ENCODE peak calls at places on chromosomes 3 and 15, in ten cellular contexts. One of them, this sample, is unnamed.

GRCh38 chr3:193970773-193971206 is 165.2 kb upstream of the HES1 start:
- DNase-seq in glutamatergic neuron: no peak
- DNase-seq in neural progenitor cell: no peak
- DNase-seq in AG04450: no peak
- DNase-seq in adrenal gland: no peak
- DNase-seq in psoas muscle: no peak
- DNase-seq in fibroblast of pulmonary artery: no peak
- DNase-seq in nephron progenitor cell: no peak
- DNase-seq in spleen: no peak
- DNase-seq in lower lobe of right lung: no peak
- DNase-seq in this sample: no peak

GRCh38 chr3:100420885-100421284 is 19.5 kb downstream of the LNP1 start:
- DNase-seq in glutamatergic neuron: no peak
- DNase-seq in neural progenitor cell: no peak
- DNase-seq in AG04450: no peak
- DNase-seq in adrenal gland: no peak
- DNase-seq in psoas muscle: no peak
- DNase-seq in fibroblast of pulmonary artery: no peak
- DNase-seq in nephron progenitor cell: no peak
- DNase-seq in spleen: no peak
- DNase-seq in lower lobe of right lung: no peak
- DNase-seq in this sample: no peak

GRCh38 chr3:42025388-42026138 is 63.7 kb upstream of the ULK4 start:
- DNase-seq in glutamatergic neuron: peak; percentile 79
- DNase-seq in neural progenitor cell: peak; percentile 95
- DNase-seq in AG04450: peak; percentile 93
- DNase-seq in adrenal gland: peak; percentile 94
- DNase-seq in psoas muscle: peak; percentile 84
- DNase-seq in fibroblast of pulmonary artery: peak; percentile 98
- DNase-seq in nephron progenitor cell: peak; percentile 50
- DNase-seq in spleen: peak; percentile 84
- DNase-seq in lower lobe of right lung: peak; percentile 86
- DNase-seq in this sample: peak; percentile 68

GRCh38 chr3:42682301-42683070 is 2.9 kb upstream of the KLHL40 start:
- DNase-seq in glutamatergic neuron: no peak
- DNase-seq in neural progenitor cell: no peak
- DNase-seq in AG04450: no peak
- DNase-seq in adrenal gland: no peak
- DNase-seq in psoas muscle: peak; percentile 19
- DNase-seq in fibroblast of pulmonary artery: no peak
- DNase-seq in nephron progenitor cell: no peak
- DNase-seq in spleen: peak; percentile 28
- DNase-seq in lower lobe of right lung: peak; percentile 19
- DNase-seq in this sample: no peak

GRCh38 chr15:34726407-34727100 is 28.2 kb downstream of the GJD2 start:
- DNase-seq in glutamatergic neuron: no peak
- DNase-seq in neural progenitor cell: no peak
- DNase-seq in AG04450: peak; percentile 6
- DNase-seq in adrenal gland: no peak
- DNase-seq in psoas muscle: no peak
- DNase-seq in fibroblast of pulmonary artery: peak; percentile 6
- DNase-seq in nephron progenitor cell: no peak
- DNase-seq in spleen: no peak
- DNase-seq in lower lobe of right lung: no peak
- DNase-seq in this sample: no peak

GRCh38 chr15:33154366-33155166 is 39.9 kb downstream of the FMN1 start:
- DNase-seq in glutamatergic neuron: no peak
- DNase-seq in neural progenitor cell: no peak
- DNase-seq in AG04450: no peak
- DNase-seq in adrenal gland: peak; percentile 57
- DNase-seq in psoas muscle: peak; percentile 60
- DNase-seq in fibroblast of pulmonary artery: peak; percentile 28
- DNase-seq in nephron progenitor cell: no peak
- DNase-seq in spleen: no peak
- DNase-seq in lower lobe of right lung: peak; percentile 71
- DNase-seq in this sample: no peak

GRCh38 chr15:60370804-60371700 is 26.7 kb downstream of the ANXA2 start:
- DNase-seq in glutamatergic neuron: no peak
- DNase-seq in neural progenitor cell: no peak
- DNase-seq in AG04450: peak; percentile 94
- DNase-seq in adrenal gland: peak; percentile 93
- DNase-seq in psoas muscle: peak; percentile 69
- DNase-seq in fibroblast of pulmonary artery: peak; percentile 99
- DNase-seq in nephron progenitor cell: no peak
- DNase-seq in spleen: no peak
- DNase-seq in lower lobe of right lung: no peak
- DNase-seq in this sample: no peak

GRCh38 chr3:193559100-193559499 is 4.4 kb upstream of the ATP13A4 start:
- DNase-seq in glutamatergic neuron: no peak
- DNase-seq in neural progenitor cell: no peak
- DNase-seq in AG04450: no peak
- DNase-seq in adrenal gland: no peak
- DNase-seq in psoas muscle: no peak
- DNase-seq in fibroblast of pulmonary artery: peak; percentile 12
- DNase-seq in nephron progenitor cell: no peak
- DNase-seq in spleen: no peak
- DNase-seq in lower lobe of right lung: no peak
- DNase-seq in this sample: no peak

GRCh38 chr3:142844339-142844977 is 44.4 kb downstream of the PCOLCE2 start:
- DNase-seq in glutamatergic neuron: no peak
- DNase-seq in neural progenitor cell: peak; percentile 33
- DNase-seq in AG04450: no peak
- DNase-seq in adrenal gland: no peak
- DNase-seq in psoas muscle: no peak
- DNase-seq in fibroblast of pulmonary artery: peak; percentile 51
- DNase-seq in nephron progenitor cell: no peak
- DNase-seq in spleen: no peak
- DNase-seq in lower lobe of right lung: no peak
- DNase-seq in this sample: no peak

GRCh38 chr3:33962383-33962782 is 164.0 kb downstream of the PDCD6IP start:
- DNase-seq in glutamatergic neuron: no peak
- DNase-seq in neural progenitor cell: no peak
- DNase-seq in AG04450: no peak
- DNase-seq in adrenal gland: no peak
- DNase-seq in psoas muscle: no peak
- DNase-seq in fibroblast of pulmonary artery: no peak
- DNase-seq in nephron progenitor cell: no peak
- DNase-seq in spleen: no peak
- DNase-seq in lower lobe of right lung: no peak
- DNase-seq in this sample: no peak

GRCh38 chr15:77506311-77507150 is 85.8 kb downstream of the HMG20A start:
- DNase-seq in glutamatergic neuron: no peak
- DNase-seq in neural progenitor cell: no peak
- DNase-seq in AG04450: no peak
- DNase-seq in adrenal gland: peak; percentile 49
- DNase-seq in psoas muscle: peak; percentile 65
- DNase-seq in fibroblast of pulmonary artery: peak; percentile 73
- DNase-seq in nephron progenitor cell: no peak
- DNase-seq in spleen: peak; percentile 89
- DNase-seq in lower lobe of right lung: peak; percentile 79
- DNase-seq in this sample: no peak

GRCh38 chr3:55198554-55198953 is 270.7 kb upstream of the LRTM1 start:
- DNase-seq in glutamatergic neuron: no peak
- DNase-seq in neural progenitor cell: no peak
- DNase-seq in AG04450: peak; percentile 92
- DNase-seq in adrenal gland: no peak
- DNase-seq in psoas muscle: no peak
- DNase-seq in fibroblast of pulmonary artery: peak; percentile 87
- DNase-seq in nephron progenitor cell: no peak
- DNase-seq in spleen: no peak
- DNase-seq in lower lobe of right lung: no peak
- DNase-seq in this sample: no peak

GRCh38 chr3:51391566-51392300 is 648 bp downstream of the RBM15B start:
- DNase-seq in glutamatergic neuron: peak; percentile 50
- DNase-seq in neural progenitor cell: peak; percentile 49
- DNase-seq in AG04450: no peak
- DNase-seq in adrenal gland: peak; percentile 45
- DNase-seq in psoas muscle: peak; percentile 39
- DNase-seq in fibroblast of pulmonary artery: peak; percentile 46
- DNase-seq in nephron progenitor cell: peak; percentile 63
- DNase-seq in spleen: peak; percentile 92
- DNase-seq in lower lobe of right lung: peak; percentile 63
- DNase-seq in this sample: peak; percentile 30

GRCh38 chr15:62506217-62506805 is 341.2 kb upstream of the C2CD4B start:
- DNase-seq in glutamatergic neuron: no peak
- DNase-seq in neural progenitor cell: peak; percentile 52
- DNase-seq in AG04450: peak; percentile 49
- DNase-seq in adrenal gland: no peak
- DNase-seq in psoas muscle: no peak
- DNase-seq in fibroblast of pulmonary artery: peak; percentile 77
- DNase-seq in nephron progenitor cell: no peak
- DNase-seq in spleen: no peak
- DNase-seq in lower lobe of right lung: no peak
- DNase-seq in this sample: no peak

GRCh38 chr15:68666120-68666811 is 87.5 kb downstream of the CORO2B start:
- DNase-seq in glutamatergic neuron: no peak
- DNase-seq in neural progenitor cell: peak; percentile 47
- DNase-seq in AG04450: no peak
- DNase-seq in adrenal gland: no peak
- DNase-seq in psoas muscle: no peak
- DNase-seq in fibroblast of pulmonary artery: no peak
- DNase-seq in nephron progenitor cell: no peak
- DNase-seq in spleen: peak; percentile 36
- DNase-seq in lower lobe of right lung: no peak
- DNase-seq in this sample: peak; percentile 38

GRCh38 chr15:82709421-82710207 is at the start of gene AP3B2:
- DNase-seq in glutamatergic neuron: peak; percentile 88
- DNase-seq in neural progenitor cell: peak; percentile 94
- DNase-seq in AG04450: no peak
- DNase-seq in adrenal gland: peak; percentile 79
- DNase-seq in psoas muscle: peak; percentile 63
- DNase-seq in fibroblast of pulmonary artery: peak; percentile 70
- DNase-seq in nephron progenitor cell: peak; percentile 85
- DNase-seq in spleen: peak; percentile 90
- DNase-seq in lower lobe of right lung: peak; percentile 85
- DNase-seq in this sample: peak; percentile 64

GRCh38 chr3:133896002-133896761 is 500 bp upstream of the RAB6B start:
- DNase-seq in glutamatergic neuron: peak; percentile 49
- DNase-seq in neural progenitor cell: peak; percentile 50
- DNase-seq in AG04450: no peak
- DNase-seq in adrenal gland: no peak
- DNase-seq in psoas muscle: no peak
- DNase-seq in fibroblast of pulmonary artery: peak; percentile 7
- DNase-seq in nephron progenitor cell: peak; percentile 39
- DNase-seq in spleen: no peak
- DNase-seq in lower lobe of right lung: peak; percentile 26
- DNase-seq in this sample: peak; percentile 23

GRCh38 chr3:39809181-39809994 is at the start of gene MYRIP:
- DNase-seq in glutamatergic neuron: peak; percentile 84
- DNase-seq in neural progenitor cell: peak; percentile 93
- DNase-seq in AG04450: no peak
- DNase-seq in adrenal gland: peak; percentile 59
- DNase-seq in psoas muscle: peak; percentile 51
- DNase-seq in fibroblast of pulmonary artery: peak; percentile 11
- DNase-seq in nephron progenitor cell: peak; percentile 87
- DNase-seq in spleen: peak; percentile 84
- DNase-seq in lower lobe of right lung: peak; percentile 85
- DNase-seq in this sample: peak; percentile 75

GRCh38 chr3:161171639-161172552 is 49.2 kb upstream of the NMD3 start:
- DNase-seq in glutamatergic neuron: no peak
- DNase-seq in neural progenitor cell: peak; percentile 21
- DNase-seq in AG04450: no peak
- DNase-seq in adrenal gland: peak; percentile 8
- DNase-seq in psoas muscle: no peak
- DNase-seq in fibroblast of pulmonary artery: peak; percentile 39
- DNase-seq in nephron progenitor cell: no peak
- DNase-seq in spleen: no peak
- DNase-seq in lower lobe of right lung: no peak
- DNase-seq in this sample: no peak
- TF ChIP-seq CTCF in glutamatergic neuron: no peak
- TF ChIP-seq CTCF in neural progenitor cell: peak; percentile 43
- TF ChIP-seq CTCF in AG04450: peak; percentile 21
- TF ChIP-seq CTCF in adrenal gland: no peak
- TF ChIP-seq CTCF in psoas muscle: no peak
- TF ChIP-seq CTCF in fibroblast of pulmonary artery: peak; percentile 41
- TF ChIP-seq CTCF in nephron progenitor cell: no peak
- TF ChIP-seq CTCF in spleen: no peak
- TF ChIP-seq CTCF in lower lobe of right lung: peak; percentile 24
- TF ChIP-seq CTCF in this sample: peak; percentile 15

GRCh38 chr3:11221818-11222217 is 50.4 kb upstream of the ATG7 start:
- DNase-seq in glutamatergic neuron: no peak
- DNase-seq in neural progenitor cell: no peak
- DNase-seq in AG04450: no peak
- DNase-seq in adrenal gland: no peak
- DNase-seq in psoas muscle: no peak
- DNase-seq in fibroblast of pulmonary artery: peak; percentile 38
- DNase-seq in nephron progenitor cell: no peak
- DNase-seq in spleen: no peak
- DNase-seq in lower lobe of right lung: no peak
- DNase-seq in this sample: no peak
- TF ChIP-seq CTCF in glutamatergic neuron: no peak
- TF ChIP-seq CTCF in neural progenitor cell: no peak
- TF ChIP-seq CTCF in AG04450: peak; percentile 23
- TF ChIP-seq CTCF in adrenal gland: no peak
- TF ChIP-seq CTCF in psoas muscle: peak; percentile 14
- TF ChIP-seq CTCF in fibroblast of pulmonary artery: peak; percentile 30
- TF ChIP-seq CTCF in nephron progenitor cell: no peak
- TF ChIP-seq CTCF in spleen: no peak
- TF ChIP-seq CTCF in lower lobe of right lung: no peak
- TF ChIP-seq CTCF in this sample: no peak

GRCh38 chr15:40828447-40829036 is at the start of gene PPP1R14D:
- DNase-seq in glutamatergic neuron: no peak
- DNase-seq in neural progenitor cell: no peak
- DNase-seq in AG04450: no peak
- DNase-seq in adrenal gland: no peak
- DNase-seq in psoas muscle: no peak
- DNase-seq in fibroblast of pulmonary artery: no peak
- DNase-seq in nephron progenitor cell: no peak
- DNase-seq in spleen: no peak
- DNase-seq in lower lobe of right lung: no peak
- DNase-seq in this sample: no peak
- TF ChIP-seq CTCF in glutamatergic neuron: no peak
- TF ChIP-seq CTCF in neural progenitor cell: no peak
- TF ChIP-seq CTCF in AG04450: no peak
- TF ChIP-seq CTCF in adrenal gland: no peak
- TF ChIP-seq CTCF in psoas muscle: no peak
- TF ChIP-seq CTCF in fibroblast of pulmonary artery: no peak
- TF ChIP-seq CTCF in nephron progenitor cell: no peak
- TF ChIP-seq CTCF in spleen: no peak
- TF ChIP-seq CTCF in lower lobe of right lung: no peak
- TF ChIP-seq CTCF in this sample: no peak

DNA sequence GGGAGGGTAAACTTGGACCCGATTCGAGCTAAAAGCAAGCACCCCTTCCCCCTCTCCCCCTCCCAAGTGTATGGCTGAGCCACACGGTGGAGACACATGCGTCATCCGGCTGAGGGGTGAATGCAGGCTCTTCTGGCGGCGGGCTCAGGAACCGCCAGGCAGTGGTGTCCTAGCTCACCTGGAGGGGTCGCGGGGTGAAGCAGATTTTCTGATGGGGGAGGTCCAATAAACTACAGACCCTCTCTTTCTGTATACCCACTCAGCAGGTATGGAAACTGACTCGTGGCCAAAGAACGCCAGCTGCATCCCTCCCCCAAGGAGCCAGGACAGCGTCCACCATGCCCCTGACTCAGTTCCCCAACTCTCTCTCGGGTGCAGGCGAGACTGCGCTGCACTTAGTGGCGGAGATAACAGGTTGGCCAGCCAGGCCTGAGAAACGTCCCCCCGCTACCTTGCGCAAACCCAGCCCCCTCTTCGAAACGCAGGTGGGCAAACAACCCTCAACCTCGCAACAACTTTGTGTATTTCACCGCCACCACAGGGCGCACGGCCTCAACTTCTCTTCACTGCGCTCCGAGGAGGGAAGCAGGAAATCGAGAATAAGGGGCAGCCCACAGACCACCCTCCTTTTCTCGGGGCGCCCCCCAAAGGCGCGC is 1.3 kb downstream of the MAGI1 start:
- DNase-seq in glutamatergic neuron: peak; percentile 31
- DNase-seq in neural progenitor cell: peak; percentile 74
- DNase-seq in AG04450: no peak
- DNase-seq in adrenal gland: peak; percentile 65
- DNase-seq in psoas muscle: peak; percentile 28
- DNase-seq in fibroblast of pulmonary artery: peak; percentile 47
- DNase-seq in nephron progenitor cell: peak; percentile 39
- DNase-seq in spleen: no peak
- DNase-seq in lower lobe of right lung: peak; percentile 71
- DNase-seq in this sample: peak; percentile 50
- TF ChIP-seq CTCF in glutamatergic neuron: no peak
- TF ChIP-seq CTCF in neural progenitor cell: no peak
- TF ChIP-seq CTCF in AG04450: peak; percentile 46
- TF ChIP-seq CTCF in adrenal gland: peak; percentile 34
- TF ChIP-seq CTCF in psoas muscle: no peak
- TF ChIP-seq CTCF in fibroblast of pulmonary artery: peak; percentile 25
- TF ChIP-seq CTCF in nephron progenitor cell: no peak
- TF ChIP-seq CTCF in spleen: no peak
- TF ChIP-seq CTCF in lower lobe of right lung: peak; percentile 27
- TF ChIP-seq CTCF in this sample: no peak